ENCODE peak calls at places on chromosomes 7 and 10, in six cellular contexts. K, F, J, B, O and S are unnamed samples.

GRCh38 chr7:152176797-152177196 is 151.3 kb downstream of the GALNT11 start:
- DNase-seq in K (no peak), F (no peak), J (no peak), B (no peak), O (no peak), S (no peak)

GRCh38 chr7:34240450-34240849 is 335.1 kb downstream of the BMPER start:
- DNase-seq in K (no peak), F (no peak), J (no peak), B (no peak), O (no peak), S (no peak)

GRCh38 chr10:110459600-110459999 is 38.1 kb upstream of the DUSP5 start:
- DNase-seq in K (no peak), F (no peak), J (no peak), B (no peak), O (no peak), S (no peak)

GRCh38 chr7:155947051-155947450 is 134.8 kb upstream of the SHH start:
- DNase-seq in K (no peak), F (no peak), J (no peak), B (no peak), O (no peak), S (no peak)

GRCh38 chr7:107194051-107194450 is 25.2 kb downstream of the HBP1 start:
- DNase-seq in K (no peak), F (no peak), J (no peak), B (no peak), O (no peak), S (no peak)

GRCh38 chr10:123746016-123746415 is 79.9 kb downstream of the GPR26 start:
- DNase-seq in K (no peak), F (no peak), J (no peak), B (no peak), O (no peak), S (no peak)

GRCh38 chr10:14329609-14330246 is 996 bp downstream of the FRMD4A start:
- DNase-seq in K (no peak), F (no peak), J (no peak), B (no peak), O (no peak), S (no peak)

GRCh38 chr10:48364659-48365405 is 58.4 kb downstream of the MAPK8 start:
- DNase-seq in K (peak), F (no peak), J (no peak), B (peak), O (no peak), S (no peak)

GRCh38 chr10:25304606-25305005 is 129.8 kb downstream of the GPR158 start:
- DNase-seq in K (no peak), F (no peak), J (no peak), B (no peak), O (no peak), S (no peak)

GRCh38 chr10:117590516-117590915 is 48.0 kb downstream of the EMX2 start:
- DNase-seq in K (no peak), F (no peak), J (no peak), B (no peak), O (no peak), S (no peak)

GRCh38 chr10:48400129-48400849 is 93.8 kb downstream of the MAPK8 start:
- DNase-seq in K (peak), F (no peak), J (no peak), B (no peak), O (no peak), S (no peak)

GRCh38 chr7:43337191-43337590 is 224.7 kb downstream of the HECW1 start:
- DNase-seq in K (no peak), F (no peak), J (no peak), B (no peak), O (no peak), S (no peak)

GRCh38 chr7:124459101-124460052 is 306.2 kb downstream of the GPR37 start:
- DNase-seq in K (peak), F (no peak), J (no peak), B (peak), O (no peak), S (no peak)

GRCh38 chr7:40194743-40195142 is 59.9 kb downstream of the SUGCT start:
- DNase-seq in K (peak), F (no peak), J (no peak), B (no peak), O (no peak), S (no peak)

GRCh38 chr10:116780691-116781205 is 38.4 kb upstream of the HSPA12A start:
- DNase-seq in K (peak), F (no peak), J (no peak), B (no peak), O (no peak), S (no peak)

GRCh38 chr7:41476117-41476803 is 226.6 kb downstream of the INHBA start:
- DNase-seq in K (no peak), F (no peak), J (no peak), B (no peak), O (no peak), S (no peak)

GRCh38 chr10:59807629-59808620 is 54.7 kb upstream of the MRLN start:
- DNase-seq in K (no peak), F (no peak), J (no peak), B (no peak), O (no peak), S (no peak)

GRCh38 chr7:35339811-35340210 is 85.9 kb upstream of the TBX20 start:
- DNase-seq in K (no peak), F (no peak), J (no peak), B (no peak), O (no peak), S (no peak)

GRCh38 chr10:72263613-72264241 is 10.0 kb upstream of the DDIT4 start:
- DNase-seq in K (no peak), F (no peak), J (no peak), B (peak), O (peak), S (no peak)

GRCh38 chr7:86784765-86785164 is 141.1 kb downstream of the GRM3 start:
- DNase-seq in K (no peak), F (no peak), J (no peak), B (no peak), O (no peak), S (no peak)

GRCh38 chr7:84372155-84372621 is 177.6 kb upstream of the SEMA3A start:
- DNase-seq in K (peak), F (no peak), J (no peak), B (no peak), O (no peak), S (no peak)

DNA sequence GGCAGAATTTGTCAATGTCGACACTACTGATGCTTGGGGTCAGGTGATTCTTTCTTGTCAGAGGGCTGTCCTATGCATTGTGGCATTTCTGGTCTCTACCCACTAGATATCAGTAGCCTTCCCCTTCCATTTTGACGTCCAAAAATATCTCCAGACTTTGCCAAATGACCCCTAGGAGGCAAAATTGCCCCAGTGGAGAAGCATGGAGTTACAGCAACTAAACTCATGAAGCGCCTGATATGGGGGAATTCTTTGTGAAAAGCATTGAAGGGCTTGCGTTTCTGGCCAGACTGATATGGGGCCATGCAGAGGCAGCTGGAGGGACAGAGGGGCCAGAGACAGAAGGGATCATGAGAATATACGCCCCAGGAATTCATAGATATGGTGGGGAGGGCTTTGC is 43.6 kb downstream of the ADRB1 start:
- DNase-seq in K (no peak), F (no peak), J (no peak), B (no peak), O (no peak), S (no peak)
- TF ChIP-seq CTCF in K (no peak), F (no peak), J (peak), B (no peak), O (no peak), S (no peak)

DNA sequence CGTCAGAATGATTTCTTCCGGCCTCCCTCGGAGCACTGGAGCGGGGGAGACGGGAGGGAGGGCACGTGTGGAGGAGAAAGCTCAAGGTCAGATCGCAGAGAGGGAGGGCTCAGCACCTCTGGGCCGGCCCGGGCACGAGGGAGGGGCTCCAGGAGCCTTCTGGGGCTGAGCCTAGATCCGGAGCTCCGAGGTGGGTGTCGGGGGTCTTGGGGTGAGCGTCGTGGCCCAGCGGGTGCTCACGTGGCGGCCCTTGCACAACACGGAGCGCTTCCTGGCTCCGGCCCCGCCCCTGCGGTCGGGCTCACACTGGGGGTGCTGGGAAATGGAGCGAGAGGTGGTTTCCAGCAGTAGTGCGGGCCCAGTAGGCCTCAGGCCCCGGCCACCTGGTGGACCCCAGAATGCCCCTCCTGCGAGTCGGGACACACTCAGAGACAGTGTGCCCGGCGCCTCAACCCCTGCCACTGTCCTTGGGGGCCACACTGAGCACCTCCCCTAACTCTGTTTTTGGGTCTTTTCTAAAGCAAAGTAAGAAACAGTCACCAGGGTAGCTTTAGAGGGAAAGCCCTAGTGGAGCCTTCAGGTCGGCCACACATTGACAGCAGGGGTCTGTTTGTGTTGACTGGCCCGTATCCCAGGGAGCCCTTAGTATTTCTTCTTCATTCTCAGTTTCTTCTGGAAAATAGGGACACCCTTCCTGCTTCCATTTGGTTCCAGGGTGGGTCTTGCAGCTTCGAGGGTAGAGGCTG is 798 bp downstream of the PPIF start:
- DNase-seq in K (peak), F (peak), J (no peak), B (peak), O (peak), S (peak)
- TF ChIP-seq CTCF in K (no peak), F (no peak), J (peak), B (no peak), O (no peak), S (no peak)

GRCh38 chr10:132938472-132939329 is 3.7 kb downstream of the CFAP46 start:
- DNase-seq in K (no peak), F (no peak), J (no peak), B (peak), O (no peak), S (no peak)
- TF ChIP-seq CTCF in K (peak), F (no peak), J (peak), B (peak), O (no peak), S (no peak)

DNA sequence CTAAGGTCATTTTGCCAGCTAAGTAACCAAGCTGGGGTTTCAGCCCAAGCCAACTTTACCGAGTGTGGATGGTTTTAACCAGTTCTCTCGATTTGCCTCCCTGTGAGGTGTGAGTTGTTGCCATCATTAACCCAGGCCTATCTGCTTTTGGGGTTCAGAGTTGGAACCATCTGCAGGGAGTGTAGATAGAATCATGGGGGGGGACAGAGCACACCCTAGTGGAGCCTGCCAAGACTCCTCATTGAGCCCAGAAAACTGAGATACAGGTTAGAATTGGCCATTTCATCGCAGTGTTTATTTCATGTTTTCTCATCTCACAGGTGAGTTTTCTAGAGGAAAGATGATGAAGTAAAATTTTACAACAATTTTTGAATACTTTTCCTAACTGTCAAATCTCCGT is 133.6 kb downstream of the SDK1 start:
- DNase-seq in K (no peak), F (no peak), J (no peak), B (no peak), O (no peak), S (no peak)
- TF ChIP-seq CTCF in K (no peak), F (no peak), J (no peak), B (no peak), O (no peak), S (no peak)

DNA sequence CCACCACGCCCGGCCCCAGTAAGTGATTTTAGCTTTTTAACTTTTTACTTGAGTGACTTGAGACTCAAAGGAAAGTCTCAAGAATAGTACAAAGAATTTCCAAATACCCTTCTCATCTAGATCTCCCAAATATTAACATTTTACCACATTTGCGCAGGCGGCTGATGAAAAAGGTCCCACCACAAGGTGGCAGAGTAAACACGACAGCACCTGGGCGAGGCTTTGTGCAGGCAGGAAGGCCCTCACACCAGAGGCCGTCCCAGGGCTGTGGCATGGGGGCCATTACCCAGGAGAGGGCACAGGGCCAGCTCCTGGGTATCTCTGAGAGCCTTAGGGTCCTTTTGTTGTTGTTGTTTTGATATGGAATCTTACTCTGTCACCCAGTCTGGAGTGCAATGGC is 50.0 kb upstream of the WIPI2 start:
- DNase-seq in K (peak), F (no peak), J (peak), B (peak), O (peak), S (no peak)
- TF ChIP-seq CTCF in K (peak), F (no peak), J (peak), B (peak), O (no peak), S (peak)

DNA sequence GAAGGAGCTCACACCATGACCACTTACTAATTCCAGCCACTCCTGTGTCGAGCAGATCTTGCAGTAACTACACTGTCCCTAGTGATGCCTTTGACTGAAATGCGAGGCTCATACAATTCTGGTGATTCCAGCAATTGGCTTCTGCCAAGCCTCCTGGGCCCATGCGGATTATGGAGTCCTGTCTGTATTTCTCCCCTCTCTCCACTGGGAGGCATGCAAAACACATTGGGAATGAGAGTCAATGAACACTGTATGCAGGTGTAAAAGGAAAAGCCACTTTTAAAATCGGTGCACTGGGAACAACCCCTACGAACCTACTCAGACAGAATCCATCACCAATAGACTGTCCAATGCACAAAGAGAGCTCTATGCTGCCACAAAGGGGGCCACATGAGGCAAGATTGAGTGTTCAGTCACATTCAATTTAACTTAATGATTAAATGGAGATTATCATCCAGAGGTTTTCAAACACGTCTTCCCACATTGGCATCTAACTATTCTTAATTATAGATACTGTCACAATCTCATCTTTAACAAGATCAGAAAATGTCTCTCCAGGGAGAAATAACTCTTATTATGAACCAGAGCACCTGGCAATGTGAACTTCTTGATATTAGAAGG is 550.6 kb downstream of the GLRX3 start:
- DNase-seq in K (no peak), F (no peak), J (no peak), B (peak), O (no peak), S (no peak)
- TF ChIP-seq CTCF in K (no peak), F (no peak), J (peak), B (peak), O (no peak), S (no peak)

GRCh38 chr10:98253499-98253898 is 14.5 kb downstream of the LOXL4 start:
- DNase-seq in K (no peak), F (no peak), J (no peak), B (no peak), O (no peak), S (no peak)
- TF ChIP-seq CTCF in K (no peak), F (no peak), J (no peak), B (no peak), O (no peak), S (no peak)

DNA sequence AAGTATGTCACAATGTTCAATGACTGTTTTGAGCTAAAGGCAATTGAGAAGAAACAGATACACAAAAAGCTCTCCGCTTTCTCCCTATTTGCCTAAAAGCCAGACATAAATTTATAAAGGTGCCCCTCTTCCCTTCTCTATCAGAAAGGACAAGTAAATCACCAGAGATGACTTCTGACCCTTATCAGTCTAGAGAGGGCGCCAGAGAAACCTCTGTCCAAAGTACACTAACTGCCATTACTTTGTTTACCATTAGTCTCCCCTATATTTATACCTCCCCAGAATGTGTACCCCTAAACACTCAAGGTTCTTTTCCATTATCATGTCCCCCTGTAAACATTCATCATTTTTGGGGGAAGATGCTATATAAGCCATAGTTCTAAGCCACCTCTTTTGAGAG is 49.3 kb downstream of the TPK1 start:
- DNase-seq in K (no peak), F (no peak), J (no peak), B (no peak), O (no peak), S (no peak)
- TF ChIP-seq CTCF in K (no peak), F (no peak), J (no peak), B (peak), O (no peak), S (no peak)

GRCh38 chr10:102628451-102628911 is 15.8 kb upstream of the TRIM8 start:
- DNase-seq in K (no peak), F (peak), J (no peak), B (peak), O (no peak), S (no peak)
- TF ChIP-seq CTCF in K (peak), F (no peak), J (no peak), B (no peak), O (no peak), S (no peak)

GRCh38 chr10:76543655-76544054 is 1094.0 kb downstream of the KCNMA1 start:
- DNase-seq in K (peak), F (no peak), J (no peak), B (no peak), O (no peak), S (no peak)
- TF ChIP-seq CTCF in K (no peak), F (no peak), J (no peak), B (no peak), O (no peak), S (no peak)